ENCODE peak calls at places on chromosome 11, in six cellular contexts. One of them, this sample, is unnamed. For H3K27me3, the result is how much of the 10 kb centered on the place peaks cover.

GRCh38 chr11:6693342-6694228 is 10.4 kb upstream of the MRPL17 start:
- DNase-seq in heart left ventricle: peak
- DNase-seq in HCT116: peak
- DNase-seq in fibroblast of lung: peak
- DNase-seq in tibial artery: peak
- DNase-seq in stomach: no peak
- DNase-seq in this sample: peak

GRCh38 chr11:45662665-45663485 is 2.5 kb downstream of the CHST1 start:
- DNase-seq in heart left ventricle: no peak
- DNase-seq in HCT116: no peak
- DNase-seq in fibroblast of lung: peak
- DNase-seq in tibial artery: no peak
- DNase-seq in stomach: no peak
- DNase-seq in this sample: peak

GRCh38 chr11:114482114-114482513 is 42.8 kb downstream of the REXO2 start:
- DNase-seq in heart left ventricle: no peak
- DNase-seq in HCT116: no peak
- DNase-seq in fibroblast of lung: no peak
- DNase-seq in tibial artery: no peak
- DNase-seq in stomach: no peak
- DNase-seq in this sample: no peak

GRCh38 chr11:118277312-118277711 is 13.2 kb upstream of the MPZL2 start:
- DNase-seq in heart left ventricle: no peak
- DNase-seq in HCT116: peak
- DNase-seq in fibroblast of lung: peak
- DNase-seq in tibial artery: no peak
- DNase-seq in stomach: peak
- DNase-seq in this sample: peak

GRCh38 chr11:47166368-47166767 is 10.3 kb downstream of the ARFGAP2 start:
- DNase-seq in heart left ventricle: no peak
- DNase-seq in HCT116: no peak
- DNase-seq in fibroblast of lung: no peak
- DNase-seq in tibial artery: no peak
- DNase-seq in stomach: no peak
- DNase-seq in this sample: no peak

GRCh38 chr11:36377759-36378553 is 81.9 kb downstream of the PRR5L start:
- DNase-seq in heart left ventricle: no peak
- DNase-seq in HCT116: no peak
- DNase-seq in fibroblast of lung: no peak
- DNase-seq in tibial artery: no peak
- DNase-seq in stomach: no peak
- DNase-seq in this sample: no peak

GRCh38 chr11:7577883-7578242 is 64.1 kb downstream of the PPFIBP2 start:
- DNase-seq in heart left ventricle: no peak
- DNase-seq in HCT116: no peak
- DNase-seq in fibroblast of lung: peak
- DNase-seq in tibial artery: no peak
- DNase-seq in stomach: no peak
- DNase-seq in this sample: peak

GRCh38 chr11:46307785-46308341 is 30.4 kb downstream of the CREB3L1 start:
- DNase-seq in heart left ventricle: no peak
- DNase-seq in HCT116: no peak
- DNase-seq in fibroblast of lung: no peak
- DNase-seq in tibial artery: no peak
- DNase-seq in stomach: no peak
- DNase-seq in this sample: no peak

GRCh38 chr11:126008956-126009355 is 53.7 kb downstream of the CDON start:
- DNase-seq in heart left ventricle: no peak
- DNase-seq in HCT116: no peak
- DNase-seq in fibroblast of lung: no peak
- DNase-seq in tibial artery: no peak
- DNase-seq in stomach: no peak
- DNase-seq in this sample: no peak

GRCh38 chr11:65892661-65893317 is 2.3 kb downstream of the CCDC85B start:
- DNase-seq in heart left ventricle: peak
- DNase-seq in HCT116: no peak
- DNase-seq in fibroblast of lung: no peak
- DNase-seq in tibial artery: no peak
- DNase-seq in stomach: no peak
- DNase-seq in this sample: no peak

GRCh38 chr11:62273789-62274275 is 3.9 kb downstream of the SCGB2A2 start:
- DNase-seq in heart left ventricle: no peak
- DNase-seq in HCT116: no peak
- DNase-seq in fibroblast of lung: no peak
- DNase-seq in tibial artery: no peak
- DNase-seq in stomach: no peak
- DNase-seq in this sample: no peak

GRCh38 chr11:83521647-83522596 is 235.8 kb upstream of the CCDC90B start:
- DNase-seq in heart left ventricle: no peak
- DNase-seq in HCT116: no peak
- DNase-seq in fibroblast of lung: peak
- DNase-seq in tibial artery: no peak
- DNase-seq in stomach: no peak
- DNase-seq in this sample: peak
- TF ChIP-seq CTCF in heart left ventricle: no peak
- TF ChIP-seq CTCF in HCT116: peak
- TF ChIP-seq CTCF in fibroblast of lung: peak
- TF ChIP-seq CTCF in tibial artery: no peak
- TF ChIP-seq CTCF in stomach: no peak
- TF ChIP-seq CTCF in this sample: peak

DNA sequence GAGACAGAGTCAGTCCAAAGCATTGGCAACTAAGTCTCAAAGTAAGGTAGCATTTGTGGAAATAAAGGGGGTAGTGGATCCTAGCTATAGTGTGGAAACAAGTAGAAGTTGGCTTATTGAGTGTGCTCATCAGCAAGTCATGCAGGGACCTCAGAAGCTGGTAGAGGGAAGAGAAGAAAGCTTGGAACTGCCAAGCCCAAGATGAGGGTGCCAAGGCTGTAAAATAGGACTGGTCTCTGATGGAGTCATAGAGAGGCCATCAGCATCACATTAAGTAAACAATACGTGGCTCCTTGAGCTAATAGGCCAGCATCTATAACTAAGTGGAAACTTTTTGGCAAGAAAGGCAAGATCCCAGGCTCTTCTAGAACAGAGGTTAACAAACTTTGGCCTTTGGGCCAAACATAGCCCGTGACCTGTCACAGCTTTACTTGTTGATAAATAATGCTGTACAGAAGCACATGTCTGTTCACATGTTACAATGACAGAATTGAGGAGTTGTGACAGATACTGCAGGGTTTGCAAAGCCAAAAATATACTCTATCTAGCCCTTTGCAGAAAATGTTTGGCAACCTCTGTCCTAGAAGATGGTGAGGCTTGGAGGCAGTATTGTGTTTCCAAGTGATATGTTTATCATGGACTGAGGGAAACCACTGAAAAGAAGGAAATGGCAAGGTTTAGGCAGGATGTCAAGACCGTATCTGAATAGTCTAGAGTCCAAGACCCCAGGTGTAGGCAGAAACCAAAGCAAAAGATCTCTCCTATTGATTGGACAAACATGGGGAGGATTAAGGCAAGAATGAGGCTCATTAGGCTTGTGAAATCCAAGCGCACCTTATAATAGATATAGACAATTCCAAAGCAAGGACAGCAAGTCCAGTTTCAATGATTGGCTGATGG is 62.5 kb upstream of the CD44 start:
- DNase-seq in heart left ventricle: no peak
- DNase-seq in HCT116: no peak
- DNase-seq in fibroblast of lung: no peak
- DNase-seq in tibial artery: no peak
- DNase-seq in stomach: no peak
- DNase-seq in this sample: no peak
- H3K27me3 ChIP-seq in heart left ventricle: under half
- H3K27me3 ChIP-seq in HCT116: under half
- H3K27me3 ChIP-seq in fibroblast of lung: under half
- H3K27me3 ChIP-seq in tibial artery: under half
- H3K27me3 ChIP-seq in stomach: under half
- H3K27me3 ChIP-seq in this sample: under half

GRCh38 chr11:132943325-132943736 is 589.0 kb downstream of the OPCML start:
- DNase-seq in heart left ventricle: no peak
- DNase-seq in HCT116: no peak
- DNase-seq in fibroblast of lung: peak
- DNase-seq in tibial artery: no peak
- DNase-seq in stomach: no peak
- DNase-seq in this sample: no peak

GRCh38 chr11:132943737-132944556 is 588.4 kb downstream of the OPCML start:
- DNase-seq in heart left ventricle: no peak
- DNase-seq in HCT116: no peak
- DNase-seq in fibroblast of lung: peak
- DNase-seq in tibial artery: no peak
- DNase-seq in stomach: no peak
- DNase-seq in this sample: no peak

GRCh38 chr11:132941761-132942160 is 590.5 kb downstream of the OPCML start:
- DNase-seq in heart left ventricle: no peak
- DNase-seq in HCT116: no peak
- DNase-seq in fibroblast of lung: no peak
- DNase-seq in tibial artery: no peak
- DNase-seq in stomach: no peak
- DNase-seq in this sample: no peak

GRCh38 chr11:132942611-132943324 is 589.5 kb downstream of the OPCML start:
- DNase-seq in heart left ventricle: no peak
- DNase-seq in HCT116: no peak
- DNase-seq in fibroblast of lung: no peak
- DNase-seq in tibial artery: no peak
- DNase-seq in stomach: no peak
- DNase-seq in this sample: no peak

DNA sequence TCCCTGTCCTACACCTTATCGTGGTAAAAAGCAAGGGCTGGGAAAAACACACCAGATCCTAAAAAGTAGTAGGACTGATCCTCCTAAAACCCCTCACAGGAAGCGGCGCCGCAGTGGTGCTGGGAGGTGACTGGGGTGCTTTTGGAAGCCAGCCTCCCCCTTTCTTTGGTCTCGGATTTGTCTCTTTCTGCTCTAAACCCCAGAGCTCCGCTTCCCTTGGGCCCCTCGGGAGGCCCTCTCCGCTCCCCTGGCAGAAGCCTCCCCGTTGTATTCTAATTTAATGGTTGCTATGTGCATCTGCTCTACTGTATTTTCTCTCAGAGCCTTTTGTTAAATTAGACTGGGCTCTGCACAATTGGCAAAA is 587.8 kb downstream of the OPCML start:
- DNase-seq in heart left ventricle: no peak
- DNase-seq in HCT116: no peak
- DNase-seq in fibroblast of lung: no peak
- DNase-seq in tibial artery: no peak
- DNase-seq in stomach: no peak
- DNase-seq in this sample: no peak
- H3K4me3 ChIP-seq in heart left ventricle: no peak
- H3K4me3 ChIP-seq in HCT116: no peak
- H3K4me3 ChIP-seq in fibroblast of lung: no peak
- H3K4me3 ChIP-seq in tibial artery: no peak
- H3K4me3 ChIP-seq in stomach: no peak
- H3K4me3 ChIP-seq in this sample: no peak

GRCh38 chr11:70050243-70050642 is 27.9 kb upstream of the ANO1 start:
- DNase-seq in heart left ventricle: no peak
- DNase-seq in HCT116: no peak
- DNase-seq in fibroblast of lung: no peak
- DNase-seq in tibial artery: no peak
- DNase-seq in stomach: no peak
- DNase-seq in this sample: no peak

GRCh38 chr11:70046089-70046488 is 32.0 kb upstream of the ANO1 start:
- DNase-seq in heart left ventricle: no peak
- DNase-seq in HCT116: no peak
- DNase-seq in fibroblast of lung: no peak
- DNase-seq in tibial artery: no peak
- DNase-seq in stomach: no peak
- DNase-seq in this sample: no peak

GRCh38 chr11:70043482-70043881 is 34.6 kb upstream of the ANO1 start:
- DNase-seq in heart left ventricle: no peak
- DNase-seq in HCT116: no peak
- DNase-seq in fibroblast of lung: no peak
- DNase-seq in tibial artery: no peak
- DNase-seq in stomach: no peak
- DNase-seq in this sample: no peak

GRCh38 chr11:70049045-70049444 is 29.1 kb upstream of the ANO1 start:
- DNase-seq in heart left ventricle: no peak
- DNase-seq in HCT116: no peak
- DNase-seq in fibroblast of lung: no peak
- DNase-seq in tibial artery: no peak
- DNase-seq in stomach: no peak
- DNase-seq in this sample: no peak

DNA sequence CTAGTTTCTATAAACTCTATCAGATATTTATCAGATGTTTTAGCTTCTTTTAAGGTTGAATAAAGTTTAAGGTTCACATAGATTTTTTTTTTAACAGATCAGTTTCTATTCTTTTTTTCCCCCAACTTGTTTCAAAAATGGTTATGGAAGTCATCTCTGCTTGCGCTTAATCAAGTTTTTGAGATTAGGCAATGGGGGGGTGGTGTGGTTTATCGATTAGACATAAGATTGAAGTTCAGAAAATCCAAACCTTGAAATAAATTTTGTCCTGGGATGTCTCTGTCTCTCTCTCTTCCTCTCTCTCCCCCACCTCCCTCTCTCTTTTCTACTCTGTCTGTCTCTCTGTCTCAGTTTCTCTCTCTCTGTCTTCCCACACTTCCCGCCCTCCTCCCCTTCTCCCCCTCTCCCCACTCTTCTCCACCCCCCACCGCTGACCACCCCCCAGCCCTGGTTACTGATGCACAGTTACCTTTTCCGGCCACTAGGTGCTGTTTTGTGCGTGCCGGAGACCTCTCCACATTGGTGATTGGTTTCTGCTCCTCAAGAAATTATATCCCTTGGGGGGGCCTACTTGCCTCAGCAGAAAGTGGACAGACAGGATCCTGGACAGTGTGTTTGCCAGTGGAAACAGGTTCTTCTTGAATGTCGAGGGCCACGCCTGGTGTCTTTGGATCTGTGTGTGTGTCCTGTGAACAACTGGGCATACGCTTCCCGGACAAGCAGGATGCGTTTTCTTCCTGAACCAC is 29.7 kb upstream of the ANO1 start:
- DNase-seq in heart left ventricle: no peak
- DNase-seq in HCT116: peak
- DNase-seq in fibroblast of lung: no peak
- DNase-seq in tibial artery: no peak
- DNase-seq in stomach: no peak
- DNase-seq in this sample: peak
- TF ChIP-seq CTCF in heart left ventricle: peak
- TF ChIP-seq CTCF in HCT116: peak
- TF ChIP-seq CTCF in fibroblast of lung: no peak
- TF ChIP-seq CTCF in tibial artery: no peak
- TF ChIP-seq CTCF in stomach: peak
- TF ChIP-seq CTCF in this sample: peak

GRCh38 chr11:110712643-110713468 is 619 bp upstream of the ARHGAP20 start:
- DNase-seq in heart left ventricle: peak
- DNase-seq in HCT116: no peak
- DNase-seq in fibroblast of lung: peak
- DNase-seq in tibial artery: peak
- DNase-seq in stomach: no peak
- DNase-seq in this sample: peak

GRCh38 chr11:110715541-110715940 is 3.3 kb upstream of the ARHGAP20 start:
- DNase-seq in heart left ventricle: no peak
- DNase-seq in HCT116: no peak
- DNase-seq in fibroblast of lung: peak
- DNase-seq in tibial artery: no peak
- DNase-seq in stomach: no peak
- DNase-seq in this sample: peak

GRCh38 chr11:110711448-110711775 is 825 bp downstream of the ARHGAP20 start:
- DNase-seq in heart left ventricle: no peak
- DNase-seq in HCT116: no peak
- DNase-seq in fibroblast of lung: no peak
- DNase-seq in tibial artery: no peak
- DNase-seq in stomach: no peak
- DNase-seq in this sample: no peak

GRCh38 chr11:110711776-110712642 is at the start of gene ARHGAP20:
- DNase-seq in heart left ventricle: peak
- DNase-seq in HCT116: no peak
- DNase-seq in fibroblast of lung: peak
- DNase-seq in tibial artery: peak
- DNase-seq in stomach: peak
- DNase-seq in this sample: no peak

GRCh38 chr11:110713469-110713776 is 1.2 kb upstream of the ARHGAP20 start:
- DNase-seq in heart left ventricle: no peak
- DNase-seq in HCT116: no peak
- DNase-seq in fibroblast of lung: no peak
- DNase-seq in tibial artery: no peak
- DNase-seq in stomach: no peak
- DNase-seq in this sample: no peak
- H3K27me3 ChIP-seq in heart left ventricle: under half
- H3K27me3 ChIP-seq in HCT116: under half
- H3K27me3 ChIP-seq in fibroblast of lung: under half
- H3K27me3 ChIP-seq in tibial artery: under half
- H3K27me3 ChIP-seq in stomach: under half
- H3K27me3 ChIP-seq in this sample: under half